ENCODE peak calls at places on chromosomes 16 and 17, in nine cellular contexts. U, G, H, N, L, C, Q, R and P are unnamed samples.

GRCh38 chr17:2815781-2816185 is 19.5 kb downstream of the RAP1GAP2 start:
- DNase-seq in H (no peak), G (no peak), R (no peak), U (no peak), N (peak; percentile 64), C (no peak), L (peak; percentile 9), Q (no peak), P (no peak)

GRCh38 chr17:2954898-2955445 is 108.4 kb downstream of the OR1D5 start:
- DNase-seq in C (no peak), Q (peak; percentile 90), L (peak; percentile 94), G (no peak), H (no peak), N (no peak), R (no peak), U (no peak), P (peak; percentile 9)

GRCh38 chr17:7549401-7550055 is 670 bp downstream of the TNFSF12 start:
- DNase-seq in C (peak; percentile 21), H (peak; percentile 28), Q (no peak), R (no peak), U (peak; percentile 39), L (no peak), N (no peak), G (no peak), P (peak; percentile 80)

GRCh38 chr17:18318771-18319450 is 3.8 kb downstream of the SMCR8 start:
- DNase-seq in L (no peak), Q (no peak), R (no peak), U (no peak), C (no peak), H (no peak), G (no peak), N (no peak), P (no peak)

GRCh38 chr16:11094075-11094593 is 149.8 kb downstream of the CLEC16A start:
- DNase-seq in Q (no peak), C (no peak), H (peak; percentile 64), G (no peak), L (peak; percentile 34), U (peak; percentile 48), N (peak; percentile 78), R (no peak), P (no peak)

GRCh38 chr16:27127293-27127692 is 60.6 kb downstream of the C16orf82 start:
- DNase-seq in H (no peak), L (no peak), G (no peak), Q (no peak), U (no peak), R (no peak), C (no peak), N (no peak), P (no peak)

GRCh38 chr16:29028457-29029167 is 43.8 kb downstream of the LAT start:
- DNase-seq in Q (no peak), U (no peak), L (no peak), G (no peak), C (no peak), H (no peak), N (no peak), R (no peak), P (no peak)

GRCh38 chr16:2675021-2675420 is 7.3 kb upstream of the KCTD5 start:
- DNase-seq in U (no peak), N (no peak), C (no peak), G (no peak), Q (no peak), L (no peak), R (no peak), H (no peak), P (no peak)

GRCh38 chr17:3710951-3711383 is 12.7 kb upstream of the HASPIN start:
- DNase-seq in R (no peak), U (no peak), G (no peak), Q (no peak), N (no peak), C (no peak), H (no peak), L (peak; percentile 55), P (no peak)

GRCh38 chr16:2811703-2812471 is 5.2 kb upstream of the PRSS21 start:
- DNase-seq in Q (no peak), L (no peak), H (no peak), G (no peak), U (no peak), C (no peak), R (no peak), N (no peak), P (no peak)

GRCh38 chr17:77649717-77650211 is 308.7 kb upstream of the TNRC6C start:
- DNase-seq in H (no peak), U (no peak), N (no peak), Q (peak; percentile 39), G (no peak), L (peak; percentile 66), C (no peak), R (no peak), P (no peak)

GRCh38 chr17:72967263-72967962 is 125.1 kb downstream of the SLC39A11 start:
- DNase-seq in N (no peak), U (no peak), Q (no peak), C (no peak), H (no peak), L (no peak), G (no peak), R (no peak), P (no peak)

GRCh38 chr17:81397314-81398169 is 2.3 kb downstream of the BAHCC1 start:
- DNase-seq in L (peak; percentile 62), U (no peak), Q (peak; percentile 79), R (no peak), N (peak; percentile 84), C (no peak), H (no peak), G (no peak), P (peak; percentile 78)

GRCh38 chr16:14005335-14005734 is 65.8 kb upstream of the MRTFB start:
- DNase-seq in U (no peak), G (no peak), N (no peak), R (no peak), Q (no peak), L (no peak), C (no peak), H (no peak), P (no peak)

GRCh38 chr17:49523706-49524472 is 28.8 kb downstream of the NGFR start:
- DNase-seq in H (no peak), L (peak; percentile 50), R (no peak), G (no peak), C (no peak), U (no peak), Q (no peak), N (peak; percentile 13), P (no peak)

GRCh38 chr17:50192873-50193274 is 8.6 kb downstream of the COL1A1 start:
- DNase-seq in U (no peak), H (no peak), L (no peak), R (no peak), G (no peak), C (no peak), N (no peak), Q (no peak), P (no peak)

GRCh38 chr17:81329279-81329926 is 34.3 kb upstream of the SLC38A10 start:
- DNase-seq in Q (peak; percentile 99), R (peak; percentile 46), C (peak; percentile 68), L (peak; percentile 99), G (peak; percentile 94), H (peak; percentile 92), U (peak; percentile 88), N (peak; percentile 95), P (peak; percentile 84)

GRCh38 chr16:81737885-81738536 is 41.1 kb upstream of the PLCG2 start:
- DNase-seq in R (peak; percentile 25), G (peak; percentile 74), U (peak; percentile 85), H (peak; percentile 89), N (peak; percentile 91), C (peak; percentile 81), Q (peak; percentile 87), L (peak; percentile 86), P (peak; percentile 89)

GRCh38 chr17:5179003-5179402 is 12.7 kb downstream of the ZNF594 start:
- DNase-seq in N (no peak), R (no peak), C (no peak), G (no peak), Q (no peak), H (no peak), L (no peak), U (no peak), P (no peak)

GRCh38 chr17:5182597-5183409 is 8.9 kb downstream of the ZNF594 start:
- DNase-seq in C (no peak), Q (no peak), U (no peak), N (no peak), G (no peak), L (no peak), R (no peak), H (no peak), P (no peak)

GRCh38 chr17:5184284-5184683 is 7.4 kb downstream of the ZNF594 start:
- DNase-seq in H (no peak), Q (no peak), N (no peak), R (no peak), L (no peak), G (no peak), U (no peak), C (no peak), P (no peak)

GRCh38 chr17:5183410-5183793 is 8.3 kb downstream of the ZNF594 start:
- DNase-seq in U (no peak), H (no peak), N (no peak), L (no peak), G (no peak), Q (no peak), C (no peak), R (no peak), P (no peak)

GRCh38 chr17:5181509-5182305 is 10.0 kb downstream of the ZNF594 start:
- DNase-seq in R (no peak), G (no peak), C (no peak), L (no peak), H (no peak), Q (no peak), U (no peak), N (no peak), P (no peak)
- H3K9me3 ChIP-seq in R (peaks cover 94% of the 10 kb centered on the region), G (peaks cover 91% of the 10 kb centered on the region), C (peaks cover 15% of the 10 kb centered on the region), L (peaks cover 38% of the 10 kb centered on the region), H (peaks cover 16% of the 10 kb centered on the region), Q (peaks cover 100% of the 10 kb centered on the region), U (peaks cover 40% of the 10 kb centered on the region), N (peaks cover 74% of the 10 kb centered on the region), P (no peaks in the 10 kb centered on the region)

GRCh38 chr17:10088444-10088843 is 110.0 kb downstream of the GAS7 start:
- DNase-seq in N (no peak), L (no peak), U (no peak), H (no peak), G (peak; percentile 76), Q (no peak), C (no peak), R (no peak), P (no peak)
- H3K4me1 ChIP-seq in N (peaks cover 23% of the 10 kb centered on the region), L (peaks cover 8% of the 10 kb centered on the region), U (peaks cover 3% of the 10 kb centered on the region), H (no peaks in the 10 kb centered on the region), G (peaks cover 5% of the 10 kb centered on the region), Q (peaks cover 10% of the 10 kb centered on the region), C (no peaks in the 10 kb centered on the region), R (peaks cover 5% of the 10 kb centered on the region), P (no peaks in the 10 kb centered on the region)

DNA sequence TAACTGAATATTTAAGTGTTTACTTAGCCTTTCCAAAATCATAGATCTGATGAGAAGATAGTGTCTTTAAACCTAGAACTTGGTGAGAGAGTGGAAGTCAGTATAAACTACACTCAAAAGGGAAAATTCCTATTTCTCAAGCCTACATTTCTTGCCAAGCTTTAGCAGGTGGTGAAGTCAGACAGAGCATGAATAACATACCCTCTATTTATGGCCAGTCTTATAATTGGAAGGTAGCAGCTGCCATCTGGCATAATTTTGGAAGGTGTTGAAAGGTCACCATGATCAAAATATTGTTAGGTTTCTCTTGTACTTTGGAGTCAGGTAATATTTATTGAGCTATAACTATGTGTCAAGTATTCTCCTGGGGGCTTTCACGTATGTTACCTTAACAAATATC is 729.3 kb upstream of the KIF2B start:
- DNase-seq in R (no peak), U (no peak), L (no peak), Q (no peak), C (no peak), N (no peak), G (no peak), H (no peak), P (no peak)
- H3K9me3 ChIP-seq in R (no peaks in the 10 kb centered on the region), U (no peaks in the 10 kb centered on the region), L (peaks cover 6% of the 10 kb centered on the region), Q (no peaks in the 10 kb centered on the region), C (no peaks in the 10 kb centered on the region), N (no peaks in the 10 kb centered on the region), G (no peaks in the 10 kb centered on the region), H (no peaks in the 10 kb centered on the region), P (no peaks in the 10 kb centered on the region)

GRCh38 chr16:67975321-67976105 is 4.8 kb downstream of the DPEP3 start:
- DNase-seq in R (no peak), L (no peak), N (no peak), G (no peak), C (no peak), H (no peak), U (no peak), Q (no peak), P (no peak)
- H3K4me1 ChIP-seq in R (no peaks in the 10 kb centered on the region), L (no peaks in the 10 kb centered on the region), N (no peaks in the 10 kb centered on the region), G (no peaks in the 10 kb centered on the region), C (no peaks in the 10 kb centered on the region), H (no peaks in the 10 kb centered on the region), U (no peaks in the 10 kb centered on the region), Q (no peaks in the 10 kb centered on the region), P (no peaks in the 10 kb centered on the region)